ENCODE peak calls at places on chromosomes 13 and 19, in six cellular contexts. N is HFFc6, D is stomach, M is fibroblast of the aortic adventitia, Q is bronchial epithelial cell, L is RWPE1. T is an unnamed sample.

GRCh38 chr13:111480976-111481375 is 160.5 kb downstream of the TEX29 start:
- DNase-seq in M (no peak), D (peak; percentile 29), L (no peak), N (no peak), Q (no peak), T (no peak)

GRCh38 chr19:34732548-34733255 is 1.3 kb upstream of the ZNF181 start:
- DNase-seq in M (no peak), L (no peak), D (no peak), Q (no peak), N (no peak), T (no peak)

GRCh38 chr13:73708393-73708985 is 425.7 kb downstream of the KLF12 start:
- DNase-seq in L (peak; percentile 64), D (peak; percentile 45), N (peak; percentile 65), M (peak; percentile 82), Q (peak; percentile 78), T (peak; percentile 12)

GRCh38 chr19:16301999-16302694 is 22.5 kb upstream of the KLF2 start:
- DNase-seq in Q (peak; percentile 68), L (peak; percentile 78), M (peak; percentile 11), N (peak; percentile 32), D (peak; percentile 70), T (no peak)

GRCh38 chr13:22278336-22278929 is 607.6 kb downstream of the FGF9 start:
- DNase-seq in N (no peak), L (peak; percentile 2), M (peak; percentile 25), Q (peak; percentile 55), D (peak; percentile 72), T (no peak)

GRCh38 chr19:7874080-7874856 is at the start of gene PRR36:
- DNase-seq in N (no peak), L (no peak), D (peak; percentile 72), M (no peak), Q (no peak), T (peak; percentile 77)

GRCh38 chr19:1651061-1651547 is 1.3 kb downstream of the TCF3 start:
- DNase-seq in L (peak; percentile 13), Q (no peak), M (peak; percentile 31), N (no peak), D (no peak), T (no peak)

GRCh38 chr13:110559429-110559943 is 2.0 kb downstream of the RAB20 start:
- DNase-seq in Q (peak; percentile 18), N (no peak), D (peak; percentile 91), M (peak; percentile 52), L (no peak), T (no peak)

GRCh38 chr13:25171517-25172302 is at the start of gene AMER2:
- DNase-seq in D (no peak), M (peak; percentile 4), L (no peak), N (no peak), Q (no peak), T (peak; percentile 56)

GRCh38 chr13:36193151-36193855 is 21.1 kb downstream of the SOHLH2 start:
- DNase-seq in D (no peak), M (peak; percentile 40), Q (peak; percentile 53), N (no peak), L (peak; percentile 46), T (no peak)

GRCh38 chr19:3862826-3863500 is 5.9 kb downstream of the ZFR2 start:
- DNase-seq in Q (no peak), D (no peak), N (no peak), L (no peak), M (no peak), T (no peak)

GRCh38 chr19:11736696-11737095 is 2.0 kb downstream of the ZNF823 start:
- DNase-seq in L (peak; percentile 26), N (peak; percentile 77), D (no peak), M (peak; percentile 56), Q (peak; percentile 18), T (no peak)

GRCh38 chr19:10624585-10624984 is 768 bp upstream of the SLC44A2 start:
- DNase-seq in D (peak; percentile 41), M (no peak), L (no peak), N (no peak), Q (no peak), T (no peak)
- TF ChIP-seq CTCF in D (no peak), M (no peak), L (no peak), N (no peak), Q (no peak), T (no peak)

GRCh38 chr13:78910147-78910546 is 251.2 kb upstream of the OBI1 start:
- DNase-seq in D (no peak), Q (no peak), N (no peak), L (no peak), M (no peak), T (no peak)
- TF ChIP-seq CTCF in D (no peak), Q (no peak), N (no peak), L (no peak), M (no peak), T (no peak)

GRCh38 chr19:49988433-49988832 is 27.5 kb upstream of the SIGLEC11 start:
- DNase-seq in D (no peak), Q (peak; percentile 65), L (no peak), M (no peak), N (peak; percentile 64), T (no peak)

GRCh38 chr19:49985926-49986325 is 25.0 kb upstream of the SIGLEC11 start:
- DNase-seq in L (no peak), N (no peak), Q (no peak), M (no peak), D (no peak), T (no peak)

GRCh38 chr19:49986354-49986753 is 25.4 kb upstream of the SIGLEC11 start:
- DNase-seq in L (no peak), Q (no peak), M (no peak), N (no peak), D (no peak), T (no peak)

GRCh38 chr19:49988007-49988406 is 27.0 kb upstream of the SIGLEC11 start:
- DNase-seq in Q (no peak), D (no peak), N (no peak), L (no peak), M (no peak), T (no peak)

DNA sequence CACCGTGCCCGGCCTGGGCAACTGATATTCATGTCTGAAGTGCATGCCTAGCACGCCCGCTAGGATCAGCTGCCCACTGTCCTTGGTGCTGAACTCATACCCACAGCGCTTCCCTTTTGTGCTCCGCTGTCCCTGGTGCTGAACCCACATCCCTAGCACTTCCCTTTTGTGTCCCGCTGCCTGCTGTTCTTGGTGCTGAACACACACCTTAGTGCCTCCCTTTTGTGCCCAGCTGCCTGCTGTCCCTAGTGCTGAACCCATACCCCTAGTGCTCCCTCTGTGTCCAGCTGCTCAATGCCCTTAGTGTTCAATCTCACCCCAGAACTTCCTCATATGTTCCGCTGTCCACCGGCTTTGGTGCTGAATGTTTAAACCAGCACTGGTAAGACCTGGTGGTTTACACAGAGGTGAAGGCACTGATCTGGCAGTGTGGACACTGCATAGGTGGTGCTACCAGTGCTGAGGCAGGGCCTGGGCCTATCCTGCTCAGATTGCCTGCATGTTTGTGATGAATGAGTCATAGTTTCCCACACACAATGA is 26.3 kb upstream of the SIGLEC11 start:
- DNase-seq in Q (peak; percentile 79), M (peak; percentile 95), N (peak; percentile 88), L (peak; percentile 76), D (peak; percentile 84), T (no peak)
- TF ChIP-seq CTCF in Q (peak; percentile 14), M (peak; percentile 35), N (no peak), L (no peak), D (no peak), T (no peak)

DNA sequence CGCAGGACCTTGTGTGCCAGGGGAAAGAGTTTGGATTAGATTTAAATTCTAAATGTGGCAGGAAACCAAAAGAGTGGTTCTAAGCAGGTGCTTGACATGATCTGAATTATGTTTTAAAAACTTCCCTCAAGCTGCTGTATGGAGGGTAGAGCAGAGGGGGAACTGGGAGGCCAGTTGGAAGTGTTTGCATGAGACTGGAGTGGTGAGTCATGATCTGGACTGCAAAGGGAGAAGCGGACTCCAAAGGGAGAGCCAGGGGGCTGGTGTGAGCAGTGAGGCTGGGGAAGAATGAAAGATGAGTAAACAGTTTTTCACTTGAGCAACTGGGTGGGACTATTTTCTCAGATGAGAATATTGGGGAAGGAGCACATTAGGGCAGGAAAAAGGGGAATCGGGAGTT is 206.1 kb downstream of the DNAJC15 start:
- DNase-seq in M (peak; percentile 83), D (no peak), L (no peak), Q (peak; percentile 23), N (peak; percentile 70), T (no peak)
- TF ChIP-seq CTCF in M (no peak), D (no peak), L (no peak), Q (no peak), N (no peak), T (no peak)

DNA sequence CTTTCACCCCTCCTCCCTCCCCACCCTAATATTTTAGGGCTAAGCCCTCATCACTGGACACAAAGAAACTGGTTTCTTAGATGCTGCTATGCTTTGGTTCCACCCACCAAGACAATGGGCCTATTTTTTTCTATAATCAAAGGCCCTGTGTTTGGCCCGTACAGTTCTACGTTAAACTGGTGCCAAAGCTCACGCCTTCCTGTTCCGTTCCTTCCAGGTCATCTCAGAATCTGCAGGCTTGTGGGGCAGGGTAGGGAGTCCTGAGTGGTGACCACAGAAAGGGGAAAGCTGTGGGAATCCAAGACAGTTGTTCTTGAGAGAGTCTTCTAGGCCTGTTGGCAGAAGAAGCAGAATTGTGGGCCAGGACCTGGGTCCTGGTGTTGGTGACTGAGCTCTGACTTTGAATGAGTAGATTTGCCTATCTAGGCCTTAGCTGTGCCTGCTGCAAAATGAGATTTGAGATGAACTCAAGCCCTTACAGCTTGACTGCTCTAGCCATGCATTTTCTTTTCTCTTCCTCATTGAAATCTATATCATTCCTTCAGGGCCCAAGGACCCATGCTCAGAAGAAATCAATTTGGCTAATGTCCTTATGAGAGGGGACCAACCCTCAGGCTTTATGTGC is 19.1 kb upstream of the CXCL17 start:
- DNase-seq in L (no peak), M (no peak), N (no peak), D (no peak), Q (no peak), T (no peak)
- TF ChIP-seq CTCF in L (no peak), M (no peak), N (no peak), D (no peak), Q (no peak), T (no peak)

T was measured in D721Med.